ENCODE peak calls at places on chromosome X, in eight cellular contexts. C is endothelial cell of umbilical vein, Q is HCT116, K is GM23338, X is upper lobe of left lung, W is stomach, L is SK-N-SH, S is K562. A is an unnamed sample.

GRCh38 chrX:40261955-40262596 is 164.3 kb upstream of the BCOR start:
- DNase-seq in X (no peak), K (no peak), W (no peak), S (peak), Q (no peak), L (no peak), C (peak), A (no peak)

GRCh38 chrX:111784667-111785066 is 91.3 kb upstream of the TRPC5OS start:
- DNase-seq in Q (no peak), W (no peak), L (no peak), C (no peak), X (no peak), K (no peak), S (no peak), A (no peak)

GRCh38 chrX:53281321-53281822 is at the start of gene IQSEC2:
- DNase-seq in X (peak), Q (peak), K (peak), C (peak), L (no peak), S (peak), W (peak), A (peak)

GRCh38 chrX:31353095-31353494 is 281.3 kb upstream of the FTHL17 start:
- DNase-seq in Q (no peak), C (no peak), W (no peak), S (no peak), X (no peak), K (no peak), L (no peak), A (no peak)

GRCh38 chrX:79721234-79721633 is 293.3 kb upstream of the TBX22 start:
- DNase-seq in Q (no peak), W (no peak), L (no peak), K (no peak), X (no peak), C (no peak), S (no peak), A (no peak)

GRCh38 chrX:18702362-18703195 is 4.9 kb upstream of the PPEF1 start:
- DNase-seq in Q (no peak), C (peak), X (no peak), K (no peak), L (no peak), W (no peak), S (no peak), A (no peak)

GRCh38 chrX:1423215-1423614 is 29.5 kb downstream of the ASMTL start:
- DNase-seq in W (no peak), X (no peak), C (no peak), Q (no peak), L (no peak), S (no peak), K (no peak), A (peak)

GRCh38 chrX:7253565-7253964 is 105.6 kb upstream of the PUDP start:
- DNase-seq in W (no peak), K (no peak), Q (no peak), L (no peak), X (no peak), C (no peak), S (no peak), A (no peak)

GRCh38 chrX:81195712-81196111 is 6.0 kb downstream of the HMGN5 start:
- DNase-seq in W (peak), L (peak), S (peak), Q (peak), C (peak), X (no peak), K (peak), A (no peak)

GRCh38 chrX:39985116-39985515 is 112.6 kb downstream of the BCOR start:
- DNase-seq in Q (no peak), K (no peak), C (no peak), X (no peak), W (no peak), L (no peak), S (no peak), A (no peak)

GRCh38 chrX:109925656-109926055 is 77.3 kb upstream of the TMEM164 start:
- DNase-seq in L (no peak), C (no peak), X (no peak), S (no peak), W (no peak), Q (no peak), K (no peak), A (no peak)

GRCh38 chrX:47613082-47613481 is 6.6 kb downstream of the SYN1 start:
- DNase-seq in W (no peak), K (no peak), S (no peak), X (no peak), L (no peak), C (no peak), Q (no peak), A (no peak)

GRCh38 chrX:85851418-85851817 is 195.9 kb downstream of the CHM start:
- DNase-seq in X (no peak), C (peak), Q (peak), S (peak), K (peak), L (peak), W (peak), A (no peak)

GRCh38 chrX:114075073-114075673 is 508.7 kb upstream of the HTR2C start:
- DNase-seq in C (peak), W (no peak), X (no peak), K (no peak), Q (no peak), L (peak), S (no peak), A (no peak)
- TF ChIP-seq CTCF in C (no peak), W (peak), X (peak), K (peak), Q (peak), L (peak), S (peak), A (no peak)

DNA sequence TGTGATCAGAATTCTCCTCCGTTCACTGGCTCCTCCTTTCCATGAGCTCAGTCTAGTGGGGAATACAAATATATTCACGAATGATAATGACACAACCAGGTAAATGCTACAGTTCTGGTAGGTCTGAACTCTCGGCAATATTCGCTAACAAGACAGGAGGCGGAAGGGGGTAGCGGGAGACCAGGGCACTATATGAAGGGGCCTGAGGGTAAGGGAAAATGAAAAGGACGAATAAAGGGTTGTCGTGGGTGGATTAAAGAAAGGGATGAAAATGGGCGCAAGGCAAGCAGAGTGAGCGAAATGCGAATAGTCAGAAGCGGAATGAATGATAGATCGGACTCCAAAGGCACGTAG is 743 bp downstream of the NKAP start:
- DNase-seq in S (peak), C (no peak), W (no peak), X (no peak), L (no peak), K (no peak), Q (no peak), A (no peak)
- TF ChIP-seq POLR2AphosphoS5 in S (no peak), C (no peak), W (no peak), X (no peak), L (no peak), K (no peak), Q (no peak), A (no peak)

DNA sequence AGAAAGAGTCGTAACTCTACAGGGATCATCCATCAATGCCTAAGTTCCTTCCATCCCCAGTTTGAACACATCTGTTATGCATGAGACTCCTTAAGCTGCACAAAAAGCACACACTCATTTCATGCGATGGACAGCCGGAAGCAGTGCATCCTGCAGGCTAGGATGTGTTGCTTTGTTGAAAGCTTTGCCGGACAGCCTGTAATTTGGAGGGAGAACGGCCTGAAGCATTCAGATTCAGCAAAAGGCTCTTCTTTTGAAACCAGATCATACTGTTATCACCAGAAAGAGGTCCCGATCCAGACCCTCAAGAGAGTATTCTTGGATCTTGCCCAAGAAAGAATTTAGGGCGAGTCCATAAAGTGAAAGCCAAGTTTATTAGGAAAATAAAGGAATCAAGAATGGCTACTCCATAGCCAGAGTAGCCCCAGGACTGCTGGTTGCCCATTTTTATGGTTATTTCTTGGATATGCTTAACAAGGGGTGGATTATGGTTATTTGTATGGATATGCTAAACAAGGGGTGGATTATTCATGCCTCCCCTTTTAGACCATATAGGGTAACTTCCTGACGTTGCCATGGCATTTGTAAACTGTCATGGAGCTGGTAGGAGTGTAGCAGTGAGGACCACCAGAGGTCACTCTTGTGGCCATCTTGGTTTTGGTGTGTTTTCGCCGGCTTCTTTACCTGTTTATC is 48.1 kb upstream of the DHRSX start:
- DNase-seq in S (no peak), W (no peak), K (peak), Q (no peak), X (no peak), L (no peak), C (no peak), A (no peak)
- H3K4me3 ChIP-seq in S (no peak), W (no peak), K (peak), Q (no peak), X (no peak), L (no peak), C (no peak), A (no peak)

DNA sequence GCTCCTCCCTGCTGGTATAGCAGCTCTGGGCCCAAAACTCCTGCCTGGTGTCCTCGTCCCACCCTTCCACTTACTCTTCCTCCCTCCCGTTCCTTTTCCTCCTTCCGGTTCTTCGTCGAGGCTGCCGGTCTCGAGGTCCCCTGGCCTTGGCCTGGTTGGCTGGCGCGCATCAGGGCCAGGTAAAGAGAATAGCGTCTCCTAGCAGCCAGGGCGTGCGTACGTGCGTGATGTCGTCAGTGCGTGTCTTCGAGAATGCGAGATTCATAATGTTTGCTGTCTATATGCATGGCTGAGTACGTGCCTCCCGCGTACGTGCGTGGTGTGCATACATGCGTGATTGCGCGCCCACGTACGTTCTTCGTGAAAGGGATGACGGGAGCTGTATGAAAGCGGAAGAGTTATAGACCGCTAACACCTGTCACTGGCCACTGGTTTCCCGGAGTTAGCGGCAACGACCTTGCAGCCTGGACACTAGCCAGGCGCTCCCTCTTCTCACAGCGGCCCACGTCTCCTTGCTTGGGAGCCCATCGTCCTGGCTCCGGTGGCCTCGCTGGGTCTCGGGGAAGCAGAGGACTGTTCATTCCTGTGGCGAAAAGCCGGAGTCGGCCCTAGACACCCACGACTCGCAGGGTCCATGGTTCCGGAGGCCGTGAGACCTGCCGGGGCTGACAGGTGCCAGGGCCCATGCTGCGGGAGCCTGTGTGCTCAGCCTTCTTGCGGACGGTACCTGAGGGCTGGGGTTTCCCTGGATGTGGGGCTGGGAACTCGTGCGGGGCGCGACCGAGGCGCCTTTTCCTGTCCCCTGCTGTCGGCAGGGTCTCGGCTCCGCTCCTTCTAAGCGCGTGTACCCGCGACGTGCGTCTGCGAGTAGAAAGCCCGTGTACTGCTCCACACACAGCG is at the start of gene EOLA1:
- DNase-seq in X (peak), Q (peak), W (peak), C (peak), L (peak), K (no peak), S (peak), A (peak)
- TF ChIP-seq CTCF in X (no peak), Q (no peak), W (no peak), C (no peak), L (no peak), K (no peak), S (no peak), A (no peak)

GRCh38 chrX:23742174-23742692 is 843 bp downstream of the ACOT9 start:
- DNase-seq in X (no peak), Q (no peak), W (peak), S (peak), L (peak), C (peak), K (peak), A (peak)
- TF ChIP-seq POLR2AphosphoS5 in X (peak), Q (peak), W (peak), S (no peak), L (no peak), C (no peak), K (no peak), A (peak)

DNA sequence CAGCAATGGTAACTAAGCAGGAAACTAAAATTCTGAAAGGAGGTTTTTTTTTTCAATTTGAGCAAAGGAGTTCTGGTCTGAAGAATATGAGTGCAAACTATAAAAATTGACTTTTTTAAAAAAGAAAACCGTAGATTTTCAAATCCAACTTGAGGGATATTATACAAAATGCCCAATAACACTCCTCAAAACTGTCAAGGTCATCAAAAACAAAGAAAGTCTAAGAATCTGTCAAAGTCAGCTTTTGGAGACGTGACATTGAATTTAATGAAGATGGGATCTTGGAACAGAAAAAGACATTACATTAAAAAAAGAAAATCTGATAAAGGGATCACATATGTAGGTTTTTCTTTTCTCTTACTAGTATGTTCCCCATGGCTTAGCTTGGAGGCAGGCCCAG is 40.4 kb upstream of the AR start:
- DNase-seq in C (no peak), K (no peak), Q (no peak), S (no peak), W (no peak), L (no peak), X (no peak), A (no peak)
- H3K4me3 ChIP-seq in C (no peak), K (no peak), Q (no peak), S (no peak), W (no peak), L (no peak), X (no peak), A (no peak)

GRCh38 chrX:137684591-137684990 is 118.7 kb downstream of the ZIC3 start:
- DNase-seq in X (no peak), L (no peak), Q (no peak), K (peak), C (no peak), W (no peak), S (no peak), A (no peak)
- TF ChIP-seq CTCF in X (no peak), L (no peak), Q (no peak), K (no peak), C (no peak), W (no peak), S (no peak), A (no peak)